ENCODE peak calls at places on chromosomes 13 and 19, in four cellular contexts. R is CD8-positive, alpha-beta memory T cell; Y is astrocyte of the cerebellum; L is fibroblast of mammary gland. A is an unnamed sample.

GRCh38 chr19:7722231-7722651 is 9.7 kb downstream of the CLEC4G start:
- DNase-seq in R (no peak), L (no peak), Y (no peak), A (no peak)

GRCh38 chr19:42010245-42011126 is 16.5 kb upstream of the ATP1A3 start:
- DNase-seq in R (no peak), Y (no peak), L (no peak), A (peak)

GRCh38 chr19:8361921-8362793 is 1.8 kb upstream of the ANGPTL4 start:
- DNase-seq in R (no peak), Y (peak), L (peak), A (peak)

GRCh38 chr19:44684892-44685847 is 13.8 kb upstream of the CEACAM16 start:
- DNase-seq in L (peak), Y (peak), R (no peak), A (peak)

GRCh38 chr13:73158851-73159250 is 100.0 kb downstream of the KLF5 start:
- DNase-seq in L (peak), R (no peak), Y (no peak), A (peak)

GRCh38 chr19:51931921-51932320 is 4.6 kb downstream of the ZNF613 start:
- DNase-seq in R (no peak), L (no peak), Y (no peak), A (no peak)

GRCh38 chr13:49622174-49622946 is 5.9 kb upstream of the ARL11 start:
- DNase-seq in L (no peak), Y (no peak), R (no peak), A (peak)

GRCh38 chr19:12784394-12784870 is 6.9 kb upstream of the JUNB start:
- DNase-seq in L (no peak), Y (no peak), R (peak), A (no peak)

GRCh38 chr19:45444318-45445041 is 20.8 kb upstream of the ERCC1 start:
- DNase-seq in Y (no peak), R (peak), L (peak), A (peak)

GRCh38 chr13:101875717-101876393 is 423.4 kb downstream of the ITGBL1 start:
- DNase-seq in Y (peak), R (no peak), L (peak), A (peak)

GRCh38 chr13:27034678-27035111 is 136.9 kb downstream of the USP12 start:
- DNase-seq in Y (no peak), L (no peak), R (no peak), A (no peak)

GRCh38 chr13:110216403-110217041 is 90.4 kb downstream of the COL4A1 start:
- DNase-seq in R (no peak), Y (peak), L (peak), A (peak)

GRCh38 chr13:23876265-23876664 is 12.9 kb downstream of the MIPEP start:
- DNase-seq in L (no peak), Y (no peak), R (no peak), A (peak)

GRCh38 chr19:13621413-13621812 is 115.1 kb upstream of the CACNA1A start:
- DNase-seq in Y (peak), R (no peak), L (peak), A (peak)